ENCODE peak calls at places on chromosome 22, in nine cellular contexts. E is fibroblast of lung, B is coronary artery, S is left cardiac atrium, X is NCI-H1092, Y is adipocyte, C is HCT116, N is GF-D8, G is ACHN. O is an unnamed sample.

GRCh38 chr22:25064894-25065560 is 112.5 kb downstream of the KIAA1671 start:
- DNase-seq in E (no peak), C (no peak), X (no peak), N (no peak), S (no peak), G (no peak), B (no peak), Y (no peak), O (no peak)

GRCh38 chr22:38481162-38481870 is 13.4 kb downstream of the KDELR3 start:
- DNase-seq in E (no peak), G (no peak), S (no peak), N (no peak), X (no peak), C (no peak), B (no peak), Y (peak), O (no peak)

GRCh38 chr22:31019276-31019930 is 50.3 kb downstream of the TUG1 start:
- DNase-seq in C (no peak), S (no peak), B (no peak), G (no peak), E (no peak), Y (no peak), X (no peak), N (no peak), O (no peak)

GRCh38 chr22:29263791-29264216 is 4.0 kb downstream of the RHBDD3 start:
- DNase-seq in G (no peak), S (no peak), C (no peak), E (no peak), Y (no peak), B (no peak), X (no peak), N (no peak), O (no peak)

GRCh38 chr22:39405346-39406085 is 5.9 kb downstream of the TAB1 start:
- DNase-seq in Y (peak), E (peak), C (no peak), X (no peak), N (no peak), S (peak), B (no peak), G (no peak), O (no peak)

GRCh38 chr22:41910599-41911291 is 4.1 kb downstream of the SHISA8 start:
- DNase-seq in N (no peak), X (no peak), B (no peak), E (peak), S (peak), C (no peak), Y (peak), G (no peak), O (no peak)

GRCh38 chr22:48891688-48892380 is 935.8 kb downstream of the BRD1 start:
- DNase-seq in N (no peak), S (no peak), C (no peak), G (no peak), X (no peak), B (no peak), Y (no peak), E (no peak), O (no peak)

GRCh38 chr22:25013634-25014033 is 61.1 kb downstream of the KIAA1671 start:
- DNase-seq in C (no peak), G (no peak), X (no peak), E (no peak), Y (no peak), B (no peak), S (peak), N (no peak), O (no peak)

GRCh38 chr22:18057568-18058209 is 20.1 kb upstream of the PEX26 start:
- DNase-seq in X (no peak), G (peak), E (peak), N (no peak), S (peak), Y (peak), C (peak), B (peak), O (no peak)

GRCh38 chr22:48860557-48860956 is 967.1 kb downstream of the BRD1 start:
- DNase-seq in E (no peak), N (no peak), B (no peak), S (no peak), C (no peak), G (no peak), Y (no peak), X (no peak), O (no peak)

GRCh38 chr22:42368379-42369249 is 63.6 kb downstream of the NFAM1 start:
- DNase-seq in S (no peak), X (no peak), Y (no peak), N (no peak), B (no peak), C (no peak), E (no peak), G (no peak), O (no peak)

GRCh38 chr22:21977814-21978213 is 4.8 kb downstream of the TOP3B start:
- DNase-seq in G (no peak), E (no peak), S (no peak), C (no peak), Y (no peak), N (no peak), B (no peak), X (no peak), O (no peak)

GRCh38 chr22:34761111-34761510 is 304.8 kb upstream of the ISX start:
- DNase-seq in G (no peak), E (peak), X (no peak), N (no peak), Y (no peak), S (no peak), B (no peak), C (no peak), O (no peak)

GRCh38 chr22:21652547-21653545 is 10.7 kb downstream of the SDF2L1 start:
- DNase-seq in C (no peak), E (no peak), G (no peak), B (no peak), N (no peak), Y (no peak), X (no peak), S (no peak), O (no peak)

GRCh38 chr22:24494535-24495364 is at the start of gene UPB1:
- DNase-seq in E (no peak), X (no peak), G (no peak), C (no peak), N (no peak), Y (no peak), B (no peak), S (peak), O (no peak)

GRCh38 chr22:39256186-39256552 is 11.4 kb upstream of the PDGFB start:
- DNase-seq in X (no peak), N (no peak), E (no peak), B (no peak), C (no peak), Y (no peak), S (no peak), G (no peak), O (no peak)

GRCh38 chr22:43398246-43398645 is 13.6 kb upstream of the MPPED1 start:
- DNase-seq in C (no peak), E (no peak), B (no peak), G (no peak), Y (no peak), S (no peak), X (no peak), N (no peak), O (no peak)

GRCh38 chr22:17807571-17808410 is 33.5 kb upstream of the BID start:
- DNase-seq in S (no peak), Y (peak), X (no peak), N (no peak), C (no peak), E (peak), B (no peak), G (no peak), O (no peak)

GRCh38 chr22:25763239-25763777 is 21.3 kb downstream of the MYO18B start:
- DNase-seq in X (no peak), S (no peak), B (no peak), G (no peak), Y (no peak), N (no peak), C (no peak), E (peak), O (no peak)

GRCh38 chr22:27792452-27793165 is 8.9 kb downstream of the MN1 start:
- DNase-seq in Y (peak), C (no peak), E (no peak), X (no peak), S (no peak), G (no peak), N (no peak), B (peak), O (no peak)

GRCh38 chr22:32632650-32633049 is 158.0 kb downstream of the FBXO7 start:
- DNase-seq in N (no peak), B (no peak), X (no peak), S (no peak), C (no peak), E (no peak), G (no peak), Y (no peak), O (no peak)